ENCODE peak calls at places on chromosomes 2 and 18, in eight cellular contexts. A is kidney, V is colonic mucosa, P is tibial nerve, S is glutamatergic neuron, M is lower lobe of right lung, Z is RWPE1, R is mammary epithelial cell. C is an unnamed sample.

GRCh38 chr2:134124047-134124753 is 129.7 kb upstream of the MGAT5 start:
- DNase-seq in A (no peak), V (peak), P (no peak), S (peak), M (no peak), Z (no peak), R (no peak), C (no peak)

GRCh38 chr2:235511187-235511661 is 17.4 kb downstream of the AGAP1 start:
- DNase-seq in A (peak), V (peak), P (no peak), S (no peak), M (peak), Z (peak), R (peak), C (no peak)

GRCh38 chr18:35379421-35379820 is 2.3 kb upstream of the ZNF396 start:
- DNase-seq in A (no peak), V (no peak), P (no peak), S (no peak), M (no peak), Z (no peak), R (no peak), C (no peak)

GRCh38 chr18:712401-713134 is at the start of gene ENOSF1:
- DNase-seq in A (peak), V (peak), P (peak), S (peak), M (peak), Z (peak), R (peak), C (no peak)

GRCh38 chr18:52422985-52423601 is 83.1 kb downstream of the DCC start:
- DNase-seq in A (no peak), V (no peak), P (no peak), S (no peak), M (no peak), Z (no peak), R (no peak), C (no peak)

GRCh38 chr18:74116628-74117554 is 30.7 kb downstream of the FBXO15 start:
- DNase-seq in A (no peak), V (no peak), P (peak), S (no peak), M (no peak), Z (peak), R (peak), C (no peak)

GRCh38 chr2:73021371-73022010 is 50.0 kb downstream of the SFXN5 start:
- DNase-seq in A (no peak), V (no peak), P (no peak), S (no peak), M (no peak), Z (no peak), R (no peak), C (no peak)

GRCh38 chr2:238811293-238811692 is 36.6 kb upstream of the TWIST2 start:
- DNase-seq in A (no peak), V (no peak), P (no peak), S (no peak), M (no peak), Z (no peak), R (no peak), C (no peak)

DNA sequence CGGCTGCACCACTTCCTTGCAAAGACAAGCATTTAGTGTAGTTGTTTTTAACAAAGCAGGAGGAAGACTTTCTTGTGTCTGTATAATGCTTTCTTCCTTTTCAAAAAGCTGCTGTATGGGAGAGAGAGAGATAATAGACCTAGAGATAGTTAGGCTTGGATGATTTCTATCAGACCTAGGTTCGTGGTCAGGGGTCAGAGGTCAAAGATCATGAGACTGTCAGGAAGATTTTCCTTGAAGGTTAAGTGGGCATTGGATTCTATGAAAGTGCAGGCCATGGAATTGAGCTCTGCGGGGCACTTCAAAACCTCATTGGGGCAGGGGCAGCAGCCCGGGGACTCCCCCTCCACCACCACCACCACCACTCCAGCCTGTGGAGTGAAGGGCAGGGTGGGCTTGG is 164.6 kb downstream of the CTIF start:
- DNase-seq in A (no peak), V (no peak), P (no peak), S (no peak), M (no peak), Z (no peak), R (no peak), C (no peak)
- TF ChIP-seq CTCF in A (no peak), V (no peak), P (no peak), S (no peak), M (no peak), Z (no peak), R (no peak), C (no peak)

GRCh38 chr2:233448565-233448964 is 94.3 kb downstream of the DGKD start:
- DNase-seq in A (no peak), V (no peak), P (no peak), S (no peak), M (no peak), Z (no peak), R (no peak), C (no peak)

GRCh38 chr2:233446616-233447305 is 92.5 kb downstream of the DGKD start:
- DNase-seq in A (peak), V (no peak), P (no peak), S (no peak), M (peak), Z (no peak), R (no peak), C (no peak)

GRCh38 chr2:233449071-233449901 is 95.0 kb downstream of the DGKD start:
- DNase-seq in A (peak), V (no peak), P (no peak), S (peak), M (peak), Z (peak), R (no peak), C (peak)

GRCh38 chr2:233447506-233448219 is 93.4 kb downstream of the DGKD start:
- DNase-seq in A (peak), V (no peak), P (no peak), S (peak), M (peak), Z (no peak), R (no peak), C (peak)

DNA sequence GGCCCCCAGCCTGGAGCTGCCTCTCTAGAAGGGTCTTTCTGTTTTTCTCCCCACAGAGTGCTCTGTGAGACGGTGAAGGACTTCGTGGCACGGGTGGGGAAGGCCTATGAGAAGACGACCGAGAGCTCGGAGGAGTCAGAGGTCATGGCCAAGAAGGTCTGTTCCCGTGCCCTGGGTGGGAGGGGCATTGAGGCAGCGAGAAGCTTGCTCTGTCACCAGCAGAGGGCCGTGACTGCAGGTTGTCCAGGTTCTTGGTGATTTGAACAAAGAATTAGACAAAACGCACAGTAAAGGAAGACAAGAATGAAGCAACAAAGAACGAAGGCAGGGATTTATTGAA is 93.9 kb downstream of the DGKD start:
- DNase-seq in A (peak), V (no peak), P (no peak), S (peak), M (no peak), Z (no peak), R (no peak), C (peak)
- TF ChIP-seq CTCF in A (peak), V (no peak), P (no peak), S (no peak), M (no peak), Z (no peak), R (peak), C (no peak)

DNA sequence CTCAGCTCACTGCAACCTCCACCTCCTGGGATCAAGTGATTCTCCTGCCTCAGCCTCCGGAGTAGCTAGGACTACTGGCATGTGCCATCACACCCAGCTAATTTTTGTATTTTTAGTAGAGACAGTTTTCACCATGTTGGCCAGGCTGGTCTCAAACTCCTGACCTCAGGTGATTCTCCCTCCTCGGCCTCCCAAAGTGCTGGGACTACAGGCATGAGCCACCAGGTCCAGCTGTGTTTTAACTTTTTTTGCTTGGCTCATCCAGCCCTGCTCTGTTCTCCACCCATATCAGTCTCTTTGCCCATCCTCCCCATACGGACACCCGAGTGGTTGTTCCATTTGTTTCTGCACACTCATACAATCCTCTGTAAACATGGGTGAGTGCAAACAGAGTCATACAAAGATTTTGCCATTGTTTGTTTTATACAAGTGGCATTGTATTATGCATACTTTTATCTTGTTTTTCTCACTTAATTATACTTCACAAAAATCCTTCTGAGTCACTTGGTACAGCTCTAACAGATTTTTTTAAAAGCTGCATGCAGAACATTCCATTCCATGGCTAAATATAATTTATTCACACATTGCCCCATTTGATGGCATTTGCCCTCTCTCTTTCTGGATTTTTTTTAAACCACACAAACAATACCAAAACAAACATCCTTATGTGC is 5.3 kb downstream of the APOB start:
- DNase-seq in A (no peak), V (no peak), P (no peak), S (no peak), M (no peak), Z (peak), R (peak), C (no peak)
- TF ChIP-seq CTCF in A (no peak), V (no peak), P (no peak), S (no peak), M (no peak), Z (no peak), R (no peak), C (no peak)

GRCh38 chr2:40820319-40820718 is 368.4 kb upstream of the SLC8A1 start:
- DNase-seq in A (no peak), V (no peak), P (no peak), S (no peak), M (no peak), Z (no peak), R (no peak), C (no peak)
- TF ChIP-seq CTCF in A (no peak), V (no peak), P (no peak), S (no peak), M (no peak), Z (no peak), R (peak), C (peak)

GRCh38 chr18:7808992-7809391 is 241.9 kb downstream of the PTPRM start:
- DNase-seq in A (no peak), V (no peak), P (no peak), S (no peak), M (no peak), Z (no peak), R (no peak), C (no peak)
- TF ChIP-seq CTCF in A (no peak), V (no peak), P (no peak), S (no peak), M (no peak), Z (no peak), R (no peak), C (no peak)

GRCh38 chr18:75533954-75534353 is 106.5 kb upstream of the SMIM21 start:
- DNase-seq in A (no peak), V (no peak), P (no peak), S (no peak), M (no peak), Z (no peak), R (no peak), C (no peak)
- TF ChIP-seq CTCF in A (no peak), V (no peak), P (no peak), S (no peak), M (no peak), Z (no peak), R (no peak), C (no peak)

GRCh38 chr2:16416651-16417050 is 249.0 kb downstream of the CYRIA start:
- DNase-seq in A (no peak), V (no peak), P (no peak), S (no peak), M (no peak), Z (no peak), R (no peak), C (no peak)
- TF ChIP-seq CTCF in A (no peak), V (no peak), P (no peak), S (no peak), M (no peak), Z (no peak), R (no peak), C (no peak)

GRCh38 chr18:39487932-39488331 is 1922.3 kb upstream of the CELF4 start:
- DNase-seq in A (no peak), V (no peak), P (no peak), S (no peak), M (no peak), Z (no peak), R (no peak), C (no peak)

GRCh38 chr18:39485696-39486095 is 1920.1 kb upstream of the CELF4 start:
- DNase-seq in A (no peak), V (no peak), P (no peak), S (no peak), M (no peak), Z (no peak), R (no peak), C (no peak)

GRCh38 chr18:39481281-39481680 is 1915.7 kb upstream of the CELF4 start:
- DNase-seq in A (no peak), V (no peak), P (no peak), S (no peak), M (no peak), Z (no peak), R (no peak), C (no peak)

GRCh38 chr18:39489426-39489825 is 1923.8 kb upstream of the CELF4 start:
- DNase-seq in A (no peak), V (no peak), P (no peak), S (no peak), M (no peak), Z (no peak), R (no peak), C (no peak)

GRCh38 chr18:39486268-39486667 is 1920.7 kb upstream of the CELF4 start:
- DNase-seq in A (no peak), V (no peak), P (no peak), S (no peak), M (no peak), Z (no peak), R (no peak), C (no peak)
- TF ChIP-seq CTCF in A (peak), V (no peak), P (no peak), S (no peak), M (no peak), Z (no peak), R (no peak), C (peak)

GRCh38 chr2:12162269-12163247 is 416.1 kb downstream of the LPIN1 start:
- DNase-seq in A (no peak), V (no peak), P (no peak), S (no peak), M (no peak), Z (no peak), R (no peak), C (no peak)
- TF ChIP-seq CTCF in A (no peak), V (no peak), P (no peak), S (no peak), M (no peak), Z (no peak), R (no peak), C (no peak)

DNA sequence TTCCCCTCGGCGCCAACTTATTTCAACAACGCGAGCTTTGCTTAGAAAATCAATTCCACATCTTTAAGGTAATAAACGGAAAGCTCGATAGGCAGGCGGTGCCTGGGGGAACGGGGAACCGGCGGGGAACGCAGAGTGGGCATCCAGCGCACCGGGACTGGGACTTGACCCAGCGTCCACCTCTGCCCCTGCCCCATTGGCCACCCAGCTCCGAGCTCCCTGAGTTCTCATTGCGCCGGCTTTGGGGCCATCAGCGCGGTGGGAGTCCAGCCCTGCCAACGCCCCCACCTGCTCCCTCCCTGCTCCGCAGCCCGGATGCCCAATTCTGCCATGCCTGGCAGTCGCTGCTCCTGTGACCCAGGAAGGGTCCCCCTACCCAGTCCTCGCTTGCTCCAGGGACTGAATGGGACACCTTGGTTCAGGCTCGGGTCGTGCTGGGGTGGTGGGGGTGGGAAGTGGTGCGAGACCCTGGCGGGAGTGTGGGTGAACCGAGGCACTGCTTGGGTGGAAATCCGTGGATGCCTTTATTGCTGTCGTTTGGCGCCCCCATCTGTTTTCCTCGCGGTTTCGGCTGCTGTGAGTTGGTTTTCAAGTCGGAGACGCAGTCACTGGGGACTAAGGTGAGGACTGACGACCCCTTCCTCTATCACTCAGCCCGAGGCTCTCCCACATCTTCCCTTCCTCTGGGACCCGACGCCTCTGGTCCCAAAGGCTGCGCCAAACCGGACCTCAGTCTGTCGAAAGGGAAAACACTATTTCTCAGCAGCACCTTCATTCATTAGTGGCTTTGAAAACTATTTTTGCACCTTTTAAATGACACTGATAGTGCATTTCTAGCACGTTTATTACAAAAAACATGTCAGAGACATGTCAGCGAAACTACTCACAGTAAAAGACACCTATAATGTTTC is 2.4 kb upstream of the EVX2 start:
- DNase-seq in A (no peak), V (peak), P (peak), S (peak), M (no peak), Z (peak), R (no peak), C (no peak)
- TF ChIP-seq CTCF in A (peak), V (no peak), P (peak), S (peak), M (peak), Z (peak), R (peak), C (peak)